ENCODE peak calls at places on chromosome 22, in seven cellular contexts. One of them, this sample, is unnamed. For H3K4me1, the result is how much of the 10 kb centered on the place peaks cover.

GRCh38 chr22:38730411-38730871 is 24.7 kb downstream of the GTPBP1 start:
- DNase-seq in Panc1: no peak
- DNase-seq in cardiac muscle cell: no peak
- DNase-seq in OCI-LY7: no peak
- DNase-seq in endothelial cell of umbilical vein: no peak
- DNase-seq in psoas muscle: no peak
- DNase-seq in PC-9: no peak
- DNase-seq in this sample: no peak

GRCh38 chr22:40190501-40190900 is 12.8 kb downstream of the TNRC6B start:
- DNase-seq in cardiac muscle cell: peak
- DNase-seq in OCI-LY7: no peak
- DNase-seq in psoas muscle: no peak
- DNase-seq in Panc1: no peak
- DNase-seq in PC-9: no peak
- DNase-seq in endothelial cell of umbilical vein: no peak
- DNase-seq in this sample: no peak

GRCh38 chr22:39973656-39974055 is 13.5 kb downstream of the TMA7B start:
- DNase-seq in OCI-LY7: no peak
- DNase-seq in cardiac muscle cell: no peak
- DNase-seq in PC-9: no peak
- DNase-seq in Panc1: no peak
- DNase-seq in endothelial cell of umbilical vein: no peak
- DNase-seq in psoas muscle: no peak
- DNase-seq in this sample: no peak

GRCh38 chr22:50129121-50129734 is 39.4 kb downstream of the MOV10L1 start:
- DNase-seq in Panc1: no peak
- DNase-seq in cardiac muscle cell: no peak
- DNase-seq in endothelial cell of umbilical vein: no peak
- DNase-seq in psoas muscle: no peak
- DNase-seq in OCI-LY7: no peak
- DNase-seq in PC-9: no peak
- DNase-seq in this sample: no peak

GRCh38 chr22:44193537-44193896 is 12.8 kb downstream of the PARVG start:
- DNase-seq in Panc1: no peak
- DNase-seq in cardiac muscle cell: no peak
- DNase-seq in PC-9: peak
- DNase-seq in endothelial cell of umbilical vein: no peak
- DNase-seq in psoas muscle: no peak
- DNase-seq in OCI-LY7: no peak
- DNase-seq in this sample: no peak

GRCh38 chr22:41776381-41776780 is 24.1 kb upstream of the CCDC134 start:
- DNase-seq in Panc1: no peak
- DNase-seq in cardiac muscle cell: no peak
- DNase-seq in OCI-LY7: no peak
- DNase-seq in PC-9: no peak
- DNase-seq in psoas muscle: no peak
- DNase-seq in endothelial cell of umbilical vein: no peak
- DNase-seq in this sample: no peak

GRCh38 chr22:30178180-30179126 is 68.1 kb downstream of the LIF start:
- DNase-seq in OCI-LY7: no peak
- DNase-seq in Panc1: no peak
- DNase-seq in endothelial cell of umbilical vein: no peak
- DNase-seq in PC-9: no peak
- DNase-seq in cardiac muscle cell: no peak
- DNase-seq in psoas muscle: no peak
- DNase-seq in this sample: peak

GRCh38 chr22:50247748-50248147 is 2.9 kb upstream of the TUBGCP6 start:
- DNase-seq in psoas muscle: no peak
- DNase-seq in PC-9: no peak
- DNase-seq in Panc1: no peak
- DNase-seq in endothelial cell of umbilical vein: peak
- DNase-seq in OCI-LY7: peak
- DNase-seq in cardiac muscle cell: no peak
- DNase-seq in this sample: peak

GRCh38 chr22:26797910-26798309 is 140.5 kb downstream of the MIAT start:
- DNase-seq in endothelial cell of umbilical vein: no peak
- DNase-seq in cardiac muscle cell: no peak
- DNase-seq in PC-9: no peak
- DNase-seq in OCI-LY7: peak
- DNase-seq in psoas muscle: no peak
- DNase-seq in Panc1: no peak
- DNase-seq in this sample: peak

GRCh38 chr22:17213976-17214375 is 5.3 kb downstream of the ADA2 start:
- DNase-seq in psoas muscle: peak
- DNase-seq in PC-9: no peak
- DNase-seq in endothelial cell of umbilical vein: peak
- DNase-seq in cardiac muscle cell: peak
- DNase-seq in OCI-LY7: peak
- DNase-seq in Panc1: no peak
- DNase-seq in this sample: peak

DNA sequence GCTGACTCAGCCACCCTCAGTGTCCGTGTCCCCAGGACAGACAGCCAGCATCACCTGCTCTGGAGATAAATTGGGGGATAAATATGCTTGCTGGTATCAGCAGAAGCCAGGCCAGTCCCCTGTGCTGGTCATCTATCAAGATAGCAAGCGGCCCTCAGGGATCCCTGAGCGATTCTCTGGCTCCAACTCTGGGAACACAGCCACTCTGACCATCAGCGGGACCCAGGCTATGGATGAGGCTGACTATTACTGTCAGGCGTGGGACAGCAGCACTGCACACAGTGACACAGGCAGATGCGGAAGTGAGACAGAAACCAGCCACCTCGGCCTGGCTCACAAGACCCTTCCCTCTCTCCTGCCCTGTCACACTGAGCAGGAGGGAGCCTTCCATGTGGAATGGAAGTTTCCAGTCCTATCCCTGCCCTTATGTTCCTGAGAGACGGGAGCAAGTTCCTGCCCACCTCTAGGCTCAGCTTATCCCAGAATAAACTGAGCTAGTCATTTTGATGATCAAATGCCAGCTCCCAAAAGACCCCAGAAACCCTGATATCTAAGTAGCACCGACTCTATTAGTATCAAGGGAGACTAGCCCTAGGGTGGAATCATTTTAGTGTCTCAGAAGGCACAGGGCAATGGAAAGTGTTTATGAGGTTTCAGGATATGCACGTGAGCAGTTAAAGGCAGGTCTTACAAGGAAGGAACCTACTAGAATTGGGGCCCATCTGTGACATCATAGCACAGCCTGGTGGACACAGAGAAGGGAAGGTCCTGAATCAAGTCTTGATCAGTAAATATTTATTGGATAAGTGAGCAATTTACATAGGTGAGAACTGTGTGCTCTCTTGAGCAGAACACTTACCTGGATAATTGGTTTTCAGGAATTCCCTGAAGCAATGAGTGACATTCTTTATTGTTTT is 6.2 kb upstream of the IGLL5 start:
- DNase-seq in psoas muscle: no peak
- DNase-seq in OCI-LY7: peak
- DNase-seq in endothelial cell of umbilical vein: no peak
- DNase-seq in PC-9: no peak
- DNase-seq in cardiac muscle cell: no peak
- DNase-seq in Panc1: no peak
- DNase-seq in this sample: no peak
- H3K4me1 ChIP-seq in psoas muscle: under half
- H3K4me1 ChIP-seq in OCI-LY7: half or more
- H3K4me1 ChIP-seq in endothelial cell of umbilical vein: under half
- H3K4me1 ChIP-seq in PC-9: under half
- H3K4me1 ChIP-seq in cardiac muscle cell: under half
- H3K4me1 ChIP-seq in Panc1: under half
- H3K4me1 ChIP-seq in this sample: under half

DNA sequence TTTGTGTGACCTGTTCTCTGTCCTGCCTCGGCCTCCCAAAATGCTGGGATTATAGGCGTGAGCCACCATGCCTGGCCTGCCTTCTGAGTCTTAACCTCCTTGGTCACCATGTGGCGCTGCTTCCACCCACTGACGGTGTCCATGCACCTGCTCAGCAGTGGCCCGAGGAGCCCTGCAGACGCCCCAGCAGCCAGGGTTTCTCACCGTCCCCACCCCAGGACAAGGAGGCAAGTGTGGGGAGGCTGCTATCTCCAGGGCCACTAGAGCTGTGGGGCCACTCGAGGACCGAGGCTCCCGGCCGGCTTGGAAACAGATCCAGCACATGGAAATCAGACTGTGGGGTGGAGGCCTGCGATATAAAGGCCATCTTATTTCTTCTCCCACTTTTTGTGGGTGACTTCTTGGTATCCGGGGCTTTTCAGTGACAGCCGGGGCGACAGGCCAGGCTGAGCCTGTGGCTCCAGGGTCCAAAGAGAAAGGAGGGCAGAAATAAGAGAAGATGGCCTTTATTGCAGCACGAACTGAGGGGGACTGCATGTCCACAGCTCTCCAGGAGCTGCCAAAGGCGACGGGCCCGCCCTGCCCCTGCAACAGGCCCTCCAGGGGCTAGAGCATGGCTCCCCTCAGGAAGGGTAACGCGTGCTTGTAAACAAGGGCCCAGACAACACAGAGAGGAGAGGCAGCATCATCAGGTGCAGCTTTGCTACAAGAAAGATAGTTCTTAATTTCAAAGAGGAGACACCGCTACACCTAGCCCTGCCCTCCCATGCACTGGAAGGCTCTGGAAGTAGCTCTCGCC is 15.0 kb downstream of the TSPO start:
- DNase-seq in PC-9: no peak
- DNase-seq in endothelial cell of umbilical vein: no peak
- DNase-seq in psoas muscle: no peak
- DNase-seq in cardiac muscle cell: no peak
- DNase-seq in Panc1: no peak
- DNase-seq in OCI-LY7: no peak
- DNase-seq in this sample: no peak
- H3K4me1 ChIP-seq in PC-9: under half
- H3K4me1 ChIP-seq in endothelial cell of umbilical vein: under half
- H3K4me1 ChIP-seq in psoas muscle: under half
- H3K4me1 ChIP-seq in cardiac muscle cell: under half
- H3K4me1 ChIP-seq in Panc1: under half
- H3K4me1 ChIP-seq in OCI-LY7: under half
- H3K4me1 ChIP-seq in this sample: under half

GRCh38 chr22:31290494-31291402 is 1.5 kb downstream of the PIK3IP1 start:
- DNase-seq in OCI-LY7: peak
- DNase-seq in endothelial cell of umbilical vein: peak
- DNase-seq in cardiac muscle cell: peak
- DNase-seq in Panc1: no peak
- DNase-seq in psoas muscle: peak
- DNase-seq in PC-9: peak
- DNase-seq in this sample: peak
- H3K4me1 ChIP-seq in OCI-LY7: half or more
- H3K4me1 ChIP-seq in endothelial cell of umbilical vein: under half
- H3K4me1 ChIP-seq in cardiac muscle cell: under half
- H3K4me1 ChIP-seq in Panc1: under half
- H3K4me1 ChIP-seq in psoas muscle: under half
- H3K4me1 ChIP-seq in PC-9: under half
- H3K4me1 ChIP-seq in this sample: under half

GRCh38 chr22:19117111-19117512 is 5.1 kb downstream of the DGCR2 start:
- DNase-seq in psoas muscle: no peak
- DNase-seq in cardiac muscle cell: no peak
- DNase-seq in OCI-LY7: peak
- DNase-seq in Panc1: no peak
- DNase-seq in PC-9: no peak
- DNase-seq in endothelial cell of umbilical vein: no peak
- DNase-seq in this sample: no peak
- H3K4me1 ChIP-seq in psoas muscle: half or more
- H3K4me1 ChIP-seq in cardiac muscle cell: under half
- H3K4me1 ChIP-seq in OCI-LY7: half or more
- H3K4me1 ChIP-seq in Panc1: under half
- H3K4me1 ChIP-seq in PC-9: under half
- H3K4me1 ChIP-seq in endothelial cell of umbilical vein: under half
- H3K4me1 ChIP-seq in this sample: under half

GRCh38 chr22:46055176-46055850 is 78.4 kb upstream of the WNT7B start:
- DNase-seq in endothelial cell of umbilical vein: peak
- DNase-seq in psoas muscle: peak
- DNase-seq in cardiac muscle cell: no peak
- DNase-seq in Panc1: no peak
- DNase-seq in PC-9: no peak
- DNase-seq in OCI-LY7: peak
- DNase-seq in this sample: no peak

GRCh38 chr22:46052801-46053562 is 76.0 kb upstream of the WNT7B start:
- DNase-seq in OCI-LY7: peak
- DNase-seq in endothelial cell of umbilical vein: peak
- DNase-seq in cardiac muscle cell: no peak
- DNase-seq in psoas muscle: peak
- DNase-seq in Panc1: no peak
- DNase-seq in PC-9: peak
- DNase-seq in this sample: no peak

GRCh38 chr22:46054878-46055158 is 77.9 kb upstream of the WNT7B start:
- DNase-seq in OCI-LY7: peak
- DNase-seq in endothelial cell of umbilical vein: no peak
- DNase-seq in cardiac muscle cell: no peak
- DNase-seq in psoas muscle: no peak
- DNase-seq in Panc1: no peak
- DNase-seq in PC-9: no peak
- DNase-seq in this sample: no peak

GRCh38 chr22:46053563-46054090 is 76.7 kb upstream of the WNT7B start:
- DNase-seq in Panc1: no peak
- DNase-seq in PC-9: peak
- DNase-seq in OCI-LY7: peak
- DNase-seq in endothelial cell of umbilical vein: peak
- DNase-seq in cardiac muscle cell: no peak
- DNase-seq in psoas muscle: peak
- DNase-seq in this sample: no peak

DNA sequence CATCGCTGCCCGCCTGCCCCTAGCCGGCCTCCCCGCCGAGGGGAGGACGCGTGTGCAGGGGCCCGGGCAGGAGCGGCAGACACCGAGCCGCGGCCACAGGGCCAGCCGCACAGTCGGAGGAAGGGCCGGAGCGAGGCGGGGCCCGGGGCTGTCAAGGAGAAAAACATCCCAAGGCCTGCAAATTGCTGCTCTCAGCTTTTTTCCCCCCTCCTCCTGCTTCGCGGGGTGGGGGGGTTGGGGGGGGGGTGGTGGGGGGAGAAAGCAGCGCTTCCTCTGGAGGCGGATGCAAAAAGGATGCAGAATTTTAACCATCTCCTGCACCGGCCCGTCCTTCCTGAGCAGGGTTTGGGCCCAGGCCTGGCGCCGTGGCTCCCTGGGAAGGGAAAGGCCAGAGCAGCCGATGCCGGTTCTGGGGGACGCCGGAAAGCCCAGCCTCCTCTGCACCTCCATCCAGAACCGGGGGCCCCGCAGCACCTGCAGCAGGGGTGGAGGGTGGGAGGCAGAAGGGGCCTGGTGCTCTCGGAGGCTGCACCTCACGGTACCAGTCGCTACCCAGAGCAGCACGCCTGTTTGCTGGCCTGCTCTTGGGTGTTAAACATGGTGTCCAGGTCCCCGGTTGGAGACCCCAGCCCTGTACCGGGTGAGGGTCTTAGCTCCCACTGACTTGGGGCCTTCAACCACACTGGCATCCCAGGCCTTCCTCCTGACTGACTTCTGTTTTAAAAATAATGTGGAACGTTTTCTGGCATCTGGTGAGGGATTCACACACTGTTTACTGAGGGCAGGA is 77.3 kb upstream of the WNT7B start:
- DNase-seq in OCI-LY7: peak
- DNase-seq in endothelial cell of umbilical vein: peak
- DNase-seq in psoas muscle: peak
- DNase-seq in Panc1: no peak
- DNase-seq in PC-9: no peak
- DNase-seq in cardiac muscle cell: no peak
- DNase-seq in this sample: no peak
- H3K4me1 ChIP-seq in OCI-LY7: half or more
- H3K4me1 ChIP-seq in endothelial cell of umbilical vein: half or more
- H3K4me1 ChIP-seq in psoas muscle: half or more
- H3K4me1 ChIP-seq in Panc1: half or more
- H3K4me1 ChIP-seq in PC-9: under half
- H3K4me1 ChIP-seq in cardiac muscle cell: under half
- H3K4me1 ChIP-seq in this sample: under half